ENCODE peak calls at places on chromosome 5, in five cellular contexts. One of them, this sample, is unnamed.
A peak's percentile ranks its signal among the peaks of the same experiment; 100 is the strongest.

GRCh38 chr5:157670662-157671591 is at the start of gene C5orf52:
- DNase-seq in GM13976: peak; percentile 70
- DNase-seq in endothelial cell: peak; percentile 63
- DNase-seq in fibroblast of pulmonary artery: peak; percentile 20
- DNase-seq in heart left ventricle: peak; percentile 70
- DNase-seq in this sample: peak; percentile 7

GRCh38 chr5:43646997-43647396 is 44.0 kb downstream of the NNT start:
- DNase-seq in GM13976: no peak
- DNase-seq in endothelial cell: no peak
- DNase-seq in fibroblast of pulmonary artery: peak; percentile 30
- DNase-seq in heart left ventricle: no peak
- DNase-seq in this sample: no peak

GRCh38 chr5:75547826-75548225 is 36.1 kb downstream of the POLK start:
- DNase-seq in GM13976: no peak
- DNase-seq in endothelial cell: no peak
- DNase-seq in fibroblast of pulmonary artery: no peak
- DNase-seq in heart left ventricle: no peak
- DNase-seq in this sample: no peak

GRCh38 chr5:176995896-176996767 is 10.4 kb downstream of the UIMC1 start:
- DNase-seq in GM13976: peak; percentile 32
- DNase-seq in endothelial cell: no peak
- DNase-seq in fibroblast of pulmonary artery: peak; percentile 88
- DNase-seq in heart left ventricle: no peak
- DNase-seq in this sample: peak; percentile 81

GRCh38 chr5:119743927-119744326 is 114.6 kb downstream of the FAM170A start:
- DNase-seq in GM13976: peak; percentile 63
- DNase-seq in endothelial cell: peak; percentile 54
- DNase-seq in fibroblast of pulmonary artery: peak; percentile 47
- DNase-seq in heart left ventricle: no peak
- DNase-seq in this sample: no peak

GRCh38 chr5:121987052-121987684 is 25.4 kb downstream of the SRFBP1 start:
- DNase-seq in GM13976: no peak
- DNase-seq in endothelial cell: no peak
- DNase-seq in fibroblast of pulmonary artery: no peak
- DNase-seq in heart left ventricle: no peak
- DNase-seq in this sample: no peak

GRCh38 chr5:141420855-141421488 is at the start of gene PCDHGA11:
- DNase-seq in GM13976: peak; percentile 76
- DNase-seq in endothelial cell: peak; percentile 37
- DNase-seq in fibroblast of pulmonary artery: peak; percentile 82
- DNase-seq in heart left ventricle: peak; percentile 64
- DNase-seq in this sample: peak; percentile 23

GRCh38 chr5:154487541-154487940 is 9.5 kb upstream of the HAND1 start:
- DNase-seq in GM13976: peak; percentile 80
- DNase-seq in endothelial cell: no peak
- DNase-seq in fibroblast of pulmonary artery: no peak
- DNase-seq in heart left ventricle: no peak
- DNase-seq in this sample: no peak

GRCh38 chr5:158451203-158451982 is 592.4 kb upstream of the CLINT1 start:
- DNase-seq in GM13976: no peak
- DNase-seq in endothelial cell: no peak
- DNase-seq in fibroblast of pulmonary artery: peak; percentile 57
- DNase-seq in heart left ventricle: no peak
- DNase-seq in this sample: peak; percentile 17

GRCh38 chr5:141716009-141716408 is 34.0 kb upstream of the ARAP3 start:
- DNase-seq in GM13976: no peak
- DNase-seq in endothelial cell: no peak
- DNase-seq in fibroblast of pulmonary artery: no peak
- DNase-seq in heart left ventricle: no peak
- DNase-seq in this sample: no peak

GRCh38 chr5:179821298-179822058 is 773 bp downstream of the SQSTM1 start:
- DNase-seq in GM13976: peak; percentile 93
- DNase-seq in endothelial cell: peak; percentile 86
- DNase-seq in fibroblast of pulmonary artery: peak; percentile 96
- DNase-seq in heart left ventricle: peak; percentile 97
- DNase-seq in this sample: peak; percentile 92

GRCh38 chr5:29213475-29213874 is 1980.0 kb upstream of the CDH6 start:
- DNase-seq in GM13976: no peak
- DNase-seq in endothelial cell: no peak
- DNase-seq in fibroblast of pulmonary artery: no peak
- DNase-seq in heart left ventricle: no peak
- DNase-seq in this sample: no peak

GRCh38 chr5:150129813-150130492 is 25.7 kb downstream of the PDGFRB start:
- DNase-seq in GM13976: peak; percentile 88
- DNase-seq in endothelial cell: peak; percentile 84
- DNase-seq in fibroblast of pulmonary artery: peak; percentile 82
- DNase-seq in heart left ventricle: peak; percentile 85
- DNase-seq in this sample: peak; percentile 56

GRCh38 chr5:108636135-108636888 is 111.4 kb upstream of the FER start:
- DNase-seq in GM13976: no peak
- DNase-seq in endothelial cell: no peak
- DNase-seq in fibroblast of pulmonary artery: no peak
- DNase-seq in heart left ventricle: no peak
- DNase-seq in this sample: no peak

GRCh38 chr5:167964529-167964928 is 326.9 kb upstream of the WWC1 start:
- DNase-seq in GM13976: no peak
- DNase-seq in endothelial cell: no peak
- DNase-seq in fibroblast of pulmonary artery: no peak
- DNase-seq in heart left ventricle: no peak
- DNase-seq in this sample: no peak
- TF ChIP-seq CTCF in GM13976: no peak
- TF ChIP-seq CTCF in endothelial cell: no peak
- TF ChIP-seq CTCF in fibroblast of pulmonary artery: peak; percentile 38
- TF ChIP-seq CTCF in heart left ventricle: no peak
- TF ChIP-seq CTCF in this sample: peak; percentile 62

GRCh38 chr5:167967494-167968180 is 323.8 kb upstream of the WWC1 start:
- DNase-seq in GM13976: no peak
- DNase-seq in endothelial cell: no peak
- DNase-seq in fibroblast of pulmonary artery: no peak
- DNase-seq in heart left ventricle: no peak
- DNase-seq in this sample: no peak
- TF ChIP-seq CTCF in GM13976: no peak
- TF ChIP-seq CTCF in endothelial cell: peak; percentile 37
- TF ChIP-seq CTCF in fibroblast of pulmonary artery: peak; percentile 27
- TF ChIP-seq CTCF in heart left ventricle: no peak
- TF ChIP-seq CTCF in this sample: peak; percentile 37

DNA sequence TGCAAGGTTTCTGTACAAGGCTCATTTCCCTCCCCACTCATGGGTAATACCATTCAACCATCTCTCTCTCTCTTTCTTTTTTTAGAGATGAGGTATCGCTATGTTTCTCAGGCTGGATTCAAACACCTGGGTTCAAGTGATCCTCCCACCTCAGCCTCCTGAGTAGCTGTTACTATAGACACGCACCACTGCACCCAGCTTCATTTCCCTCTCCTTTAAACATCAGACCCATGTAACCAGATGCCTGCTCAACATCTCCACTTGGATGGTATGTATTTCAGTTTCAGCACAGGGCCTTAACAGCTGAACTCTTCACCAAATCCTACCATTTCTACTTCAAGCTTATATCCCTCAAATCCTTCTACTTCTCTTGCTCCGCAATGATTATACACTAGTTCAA is 117.4 kb downstream of the SSBP2 start:
- DNase-seq in GM13976: no peak
- DNase-seq in endothelial cell: no peak
- DNase-seq in fibroblast of pulmonary artery: no peak
- DNase-seq in heart left ventricle: no peak
- DNase-seq in this sample: no peak
- TF ChIP-seq CTCF in GM13976: no peak
- TF ChIP-seq CTCF in endothelial cell: no peak
- TF ChIP-seq CTCF in fibroblast of pulmonary artery: no peak
- TF ChIP-seq CTCF in heart left ventricle: no peak
- TF ChIP-seq CTCF in this sample: no peak

DNA sequence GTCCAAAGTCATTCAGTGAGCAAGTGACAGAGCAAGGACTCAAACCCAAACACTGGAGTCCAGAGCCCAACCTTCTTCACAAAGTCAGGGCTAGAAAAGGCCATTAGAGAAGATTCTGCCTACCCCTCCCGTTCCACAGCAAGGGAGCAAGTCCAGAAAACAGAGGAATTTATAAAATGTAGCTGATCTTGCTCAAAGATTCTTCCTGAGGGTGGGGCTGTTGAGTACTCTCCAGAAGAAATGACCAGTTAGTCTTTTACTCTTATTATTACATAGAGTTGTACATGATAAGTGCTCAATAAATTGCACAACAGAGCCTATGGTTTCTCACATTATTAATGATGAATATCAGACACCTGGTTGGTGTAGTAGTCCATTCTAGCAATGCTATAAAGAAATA is 39.3 kb upstream of the HMHB1 start:
- DNase-seq in GM13976: no peak
- DNase-seq in endothelial cell: no peak
- DNase-seq in fibroblast of pulmonary artery: no peak
- DNase-seq in heart left ventricle: no peak
- DNase-seq in this sample: no peak
- TF ChIP-seq CTCF in GM13976: no peak
- TF ChIP-seq CTCF in endothelial cell: no peak
- TF ChIP-seq CTCF in fibroblast of pulmonary artery: no peak
- TF ChIP-seq CTCF in heart left ventricle: no peak
- TF ChIP-seq CTCF in this sample: peak; percentile 35

GRCh38 chr5:7261900-7262299 is 134.0 kb upstream of the ADCY2 start:
- DNase-seq in GM13976: no peak
- DNase-seq in endothelial cell: no peak
- DNase-seq in fibroblast of pulmonary artery: no peak
- DNase-seq in heart left ventricle: no peak
- DNase-seq in this sample: no peak
- TF ChIP-seq CTCF in GM13976: no peak
- TF ChIP-seq CTCF in endothelial cell: no peak
- TF ChIP-seq CTCF in fibroblast of pulmonary artery: no peak
- TF ChIP-seq CTCF in heart left ventricle: no peak
- TF ChIP-seq CTCF in this sample: no peak

GRCh38 chr5:175868996-175869638 is 2.3 kb upstream of the CPLX2 start:
- DNase-seq in GM13976: no peak
- DNase-seq in endothelial cell: no peak
- DNase-seq in fibroblast of pulmonary artery: no peak
- DNase-seq in heart left ventricle: no peak
- DNase-seq in this sample: no peak

GRCh38 chr5:175870820-175871447 is 444 bp upstream of the CPLX2 start:
- DNase-seq in GM13976: no peak
- DNase-seq in endothelial cell: no peak
- DNase-seq in fibroblast of pulmonary artery: no peak
- DNase-seq in heart left ventricle: no peak
- DNase-seq in this sample: no peak

GRCh38 chr5:175866377-175866907 is 4.9 kb upstream of the CPLX2 start:
- DNase-seq in GM13976: no peak
- DNase-seq in endothelial cell: no peak
- DNase-seq in fibroblast of pulmonary artery: no peak
- DNase-seq in heart left ventricle: no peak
- DNase-seq in this sample: no peak

GRCh38 chr5:175868348-175868723 is 3.0 kb upstream of the CPLX2 start:
- DNase-seq in GM13976: no peak
- DNase-seq in endothelial cell: no peak
- DNase-seq in fibroblast of pulmonary artery: no peak
- DNase-seq in heart left ventricle: no peak
- DNase-seq in this sample: no peak

GRCh38 chr5:175867587-175868347 is 3.6 kb upstream of the CPLX2 start:
- DNase-seq in GM13976: no peak
- DNase-seq in endothelial cell: peak; percentile 19
- DNase-seq in fibroblast of pulmonary artery: no peak
- DNase-seq in heart left ventricle: no peak
- DNase-seq in this sample: peak; percentile 2
- TF ChIP-seq CTCF in GM13976: no peak
- TF ChIP-seq CTCF in endothelial cell: no peak
- TF ChIP-seq CTCF in fibroblast of pulmonary artery: no peak
- TF ChIP-seq CTCF in heart left ventricle: no peak
- TF ChIP-seq CTCF in this sample: peak; percentile 35

GRCh38 chr5:127849436-127849835 is 146.2 kb downstream of the CCDC192 start:
- DNase-seq in GM13976: no peak
- DNase-seq in endothelial cell: no peak
- DNase-seq in fibroblast of pulmonary artery: no peak
- DNase-seq in heart left ventricle: no peak
- DNase-seq in this sample: no peak

GRCh38 chr5:127848098-127848497 is 144.9 kb downstream of the CCDC192 start:
- DNase-seq in GM13976: no peak
- DNase-seq in endothelial cell: no peak
- DNase-seq in fibroblast of pulmonary artery: no peak
- DNase-seq in heart left ventricle: no peak
- DNase-seq in this sample: no peak

GRCh38 chr5:127854520-127854919 is 151.3 kb downstream of the CCDC192 start:
- DNase-seq in GM13976: no peak
- DNase-seq in endothelial cell: no peak
- DNase-seq in fibroblast of pulmonary artery: no peak
- DNase-seq in heart left ventricle: no peak
- DNase-seq in this sample: no peak

GRCh38 chr5:127849891-127850290 is 146.7 kb downstream of the CCDC192 start:
- DNase-seq in GM13976: no peak
- DNase-seq in endothelial cell: no peak
- DNase-seq in fibroblast of pulmonary artery: no peak
- DNase-seq in heart left ventricle: no peak
- DNase-seq in this sample: no peak

DNA sequence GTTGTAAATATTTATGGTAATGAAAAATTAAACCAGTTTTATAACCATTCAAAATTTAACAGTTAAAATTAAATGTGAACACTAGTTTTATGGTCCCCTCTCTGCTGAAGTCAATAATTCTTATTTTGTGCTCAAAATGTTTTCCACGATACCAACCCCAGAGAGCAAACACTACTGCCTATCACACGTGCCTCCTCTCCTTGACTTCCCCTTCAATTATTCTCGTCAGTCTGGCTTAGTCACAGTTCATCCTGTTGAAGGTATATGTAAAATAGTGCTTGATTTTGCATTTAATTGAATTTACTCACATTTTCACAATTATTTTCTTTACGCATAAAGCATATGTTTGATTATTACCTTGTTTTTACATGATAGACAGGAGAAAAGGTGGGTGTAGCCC is 148.8 kb downstream of the CCDC192 start:
- DNase-seq in GM13976: no peak
- DNase-seq in endothelial cell: no peak
- DNase-seq in fibroblast of pulmonary artery: no peak
- DNase-seq in heart left ventricle: no peak
- DNase-seq in this sample: no peak
- TF ChIP-seq CTCF in GM13976: no peak
- TF ChIP-seq CTCF in endothelial cell: no peak
- TF ChIP-seq CTCF in fibroblast of pulmonary artery: no peak
- TF ChIP-seq CTCF in heart left ventricle: no peak
- TF ChIP-seq CTCF in this sample: no peak

DNA sequence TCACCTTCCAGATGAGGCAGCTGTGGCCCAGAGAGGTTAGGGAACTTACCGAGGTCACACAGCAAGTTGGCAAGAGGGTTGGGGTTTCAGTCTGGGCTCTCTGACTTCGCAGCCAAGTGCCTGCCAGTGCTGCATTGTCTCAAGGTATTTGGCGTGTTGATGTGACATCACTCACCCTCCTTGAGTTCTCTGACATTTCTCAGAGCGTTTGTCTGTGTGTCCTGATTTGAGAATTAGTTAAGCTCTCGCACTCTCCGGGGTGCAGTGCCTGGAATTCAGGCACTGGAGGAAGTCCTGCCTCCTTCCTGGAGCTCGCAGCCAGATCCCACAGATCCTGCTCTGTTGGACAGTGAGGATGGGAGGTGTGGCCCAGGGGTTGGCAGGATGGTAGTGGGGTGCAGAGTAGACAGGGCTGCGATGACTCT is 25.7 kb downstream of the WWC1 start:
- DNase-seq in GM13976: no peak
- DNase-seq in endothelial cell: no peak
- DNase-seq in fibroblast of pulmonary artery: no peak
- DNase-seq in heart left ventricle: no peak
- DNase-seq in this sample: no peak
- TF ChIP-seq CTCF in GM13976: no peak
- TF ChIP-seq CTCF in endothelial cell: no peak
- TF ChIP-seq CTCF in fibroblast of pulmonary artery: no peak
- TF ChIP-seq CTCF in heart left ventricle: no peak
- TF ChIP-seq CTCF in this sample: no peak